ENCODE peak calls at places on chromosomes 3 and 15, in five cellular contexts. One of them, this sample, is unnamed.
A peak's percentile ranks its signal among the peaks of the same experiment; 100 is the strongest.

GRCh38 chr3:71153753-71154152 is 429.8 kb downstream of the FOXP1 start:
- DNase-seq in A549: no peak
- DNase-seq in RWPE2: no peak
- DNase-seq in neural crest cell: no peak
- DNase-seq in gastrocnemius medialis: no peak
- DNase-seq in this sample: no peak

GRCh38 chr15:38299216-38299615 is 46.6 kb downstream of the SPRED1 start:
- DNase-seq in gastrocnemius medialis: no peak
- DNase-seq in neural crest cell: no peak
- DNase-seq in RWPE2: no peak
- DNase-seq in A549: no peak
- DNase-seq in this sample: no peak

GRCh38 chr3:84077479-84077878 is 881.3 kb upstream of the CADM2 start:
- DNase-seq in A549: no peak
- DNase-seq in neural crest cell: no peak
- DNase-seq in RWPE2: no peak
- DNase-seq in gastrocnemius medialis: no peak
- DNase-seq in this sample: peak; percentile 8

GRCh38 chr3:27559381-27559780 is 75.2 kb upstream of the SLC4A7 start:
- DNase-seq in A549: no peak
- DNase-seq in RWPE2: no peak
- DNase-seq in neural crest cell: no peak
- DNase-seq in gastrocnemius medialis: no peak
- DNase-seq in this sample: no peak

GRCh38 chr3:54146383-54147239 is 24.3 kb downstream of the CACNA2D3 start:
- DNase-seq in A549: peak; percentile 36
- DNase-seq in gastrocnemius medialis: peak; percentile 59
- DNase-seq in neural crest cell: peak; percentile 62
- DNase-seq in RWPE2: no peak
- DNase-seq in this sample: no peak

GRCh38 chr15:48590704-48591103 is 54.8 kb downstream of the FBN1 start:
- DNase-seq in RWPE2: no peak
- DNase-seq in A549: no peak
- DNase-seq in gastrocnemius medialis: no peak
- DNase-seq in neural crest cell: no peak
- DNase-seq in this sample: no peak

GRCh38 chr3:128436214-128436613 is 30.5 kb downstream of the DNAJB8 start:
- DNase-seq in RWPE2: no peak
- DNase-seq in gastrocnemius medialis: no peak
- DNase-seq in A549: no peak
- DNase-seq in neural crest cell: no peak
- DNase-seq in this sample: no peak

GRCh38 chr3:183634707-183635106 is 716 bp upstream of the KLHL24 start:
- DNase-seq in neural crest cell: no peak
- DNase-seq in A549: no peak
- DNase-seq in gastrocnemius medialis: no peak
- DNase-seq in RWPE2: no peak
- DNase-seq in this sample: no peak

GRCh38 chr3:113314923-113315322 is 103.6 kb downstream of the BOC start:
- DNase-seq in A549: no peak
- DNase-seq in gastrocnemius medialis: no peak
- DNase-seq in RWPE2: no peak
- DNase-seq in neural crest cell: no peak
- DNase-seq in this sample: no peak

GRCh38 chr15:38174691-38175090 is 77.9 kb upstream of the SPRED1 start:
- DNase-seq in RWPE2: no peak
- DNase-seq in gastrocnemius medialis: no peak
- DNase-seq in neural crest cell: no peak
- DNase-seq in A549: no peak
- DNase-seq in this sample: no peak

GRCh38 chr3:156431334-156432121 is 123.4 kb downstream of the SSR3 start:
- DNase-seq in neural crest cell: no peak
- DNase-seq in RWPE2: no peak
- DNase-seq in gastrocnemius medialis: no peak
- DNase-seq in A549: no peak
- DNase-seq in this sample: no peak

GRCh38 chr3:129313983-129314756 is 35.5 kb downstream of the HMCES start:
- DNase-seq in RWPE2: no peak
- DNase-seq in neural crest cell: no peak
- DNase-seq in gastrocnemius medialis: peak; percentile 36
- DNase-seq in A549: peak; percentile 30
- DNase-seq in this sample: no peak

GRCh38 chr3:57140894-57141293 is 24.3 kb downstream of the IL17RD start:
- DNase-seq in neural crest cell: no peak
- DNase-seq in RWPE2: no peak
- DNase-seq in gastrocnemius medialis: no peak
- DNase-seq in A549: no peak
- DNase-seq in this sample: no peak

GRCh38 chr15:68635142-68635541 is 56.3 kb downstream of the CORO2B start:
- DNase-seq in A549: no peak
- DNase-seq in RWPE2: no peak
- DNase-seq in gastrocnemius medialis: peak; percentile 30
- DNase-seq in neural crest cell: no peak
- DNase-seq in this sample: no peak

GRCh38 chr15:58391088-58391487 is 40.7 kb upstream of the LIPC start:
- DNase-seq in RWPE2: no peak
- DNase-seq in gastrocnemius medialis: no peak
- DNase-seq in neural crest cell: no peak
- DNase-seq in A549: no peak
- DNase-seq in this sample: no peak

GRCh38 chr15:57752426-57752825 is 45.9 kb downstream of the POLR2M start:
- DNase-seq in gastrocnemius medialis: no peak
- DNase-seq in A549: no peak
- DNase-seq in neural crest cell: no peak
- DNase-seq in RWPE2: no peak
- DNase-seq in this sample: no peak

GRCh38 chr3:38453075-38453913 is at the start of gene ACVR2B:
- DNase-seq in gastrocnemius medialis: peak; percentile 85
- DNase-seq in RWPE2: peak; percentile 85
- DNase-seq in A549: peak; percentile 83
- DNase-seq in neural crest cell: peak; percentile 75
- DNase-seq in this sample: no peak
- TF ChIP-seq CTCF in gastrocnemius medialis: no peak
- TF ChIP-seq CTCF in RWPE2: no peak
- TF ChIP-seq CTCF in A549: no peak
- TF ChIP-seq CTCF in neural crest cell: no peak
- TF ChIP-seq CTCF in this sample: no peak

GRCh38 chr3:103126111-103126510 is 691.3 kb downstream of the ZPLD1 start:
- DNase-seq in A549: peak; percentile 2
- DNase-seq in gastrocnemius medialis: no peak
- DNase-seq in neural crest cell: no peak
- DNase-seq in RWPE2: no peak
- DNase-seq in this sample: peak; percentile 18
- TF ChIP-seq CTCF in A549: no peak
- TF ChIP-seq CTCF in gastrocnemius medialis: no peak
- TF ChIP-seq CTCF in neural crest cell: no peak
- TF ChIP-seq CTCF in RWPE2: no peak
- TF ChIP-seq CTCF in this sample: peak; percentile 31

DNA sequence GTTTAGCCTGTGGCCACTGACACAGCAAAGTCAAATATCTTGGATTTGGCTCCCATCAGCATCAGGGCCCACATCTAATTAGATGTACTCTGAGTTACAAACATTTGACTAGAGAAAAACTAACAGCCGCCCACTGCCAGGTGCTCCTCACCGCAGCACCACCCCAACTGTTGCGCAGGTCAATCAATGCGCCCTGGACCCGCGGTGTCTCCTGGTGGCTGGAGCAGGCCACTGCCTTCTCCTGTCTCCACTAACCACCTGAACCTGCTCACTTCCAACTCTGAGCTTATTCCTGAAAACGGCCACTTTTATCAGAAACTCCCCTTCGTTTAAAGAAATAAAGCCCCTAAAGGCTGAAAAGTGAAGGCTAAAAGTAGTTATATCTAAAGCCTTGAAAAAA is 4.3 kb downstream of the RIOX2 start:
- DNase-seq in gastrocnemius medialis: no peak
- DNase-seq in neural crest cell: no peak
- DNase-seq in A549: no peak
- DNase-seq in RWPE2: no peak
- DNase-seq in this sample: no peak
- TF ChIP-seq CTCF in gastrocnemius medialis: no peak
- TF ChIP-seq CTCF in neural crest cell: peak; percentile 26
- TF ChIP-seq CTCF in A549: no peak
- TF ChIP-seq CTCF in RWPE2: no peak
- TF ChIP-seq CTCF in this sample: no peak

GRCh38 chr3:20140881-20141280 is 45.1 kb downstream of the SGO1 start:
- DNase-seq in RWPE2: no peak
- DNase-seq in neural crest cell: no peak
- DNase-seq in gastrocnemius medialis: no peak
- DNase-seq in A549: no peak
- DNase-seq in this sample: no peak

GRCh38 chr3:20143519-20143918 is 42.5 kb downstream of the SGO1 start:
- DNase-seq in neural crest cell: no peak
- DNase-seq in RWPE2: no peak
- DNase-seq in A549: no peak
- DNase-seq in gastrocnemius medialis: no peak
- DNase-seq in this sample: no peak

GRCh38 chr3:20142517-20142916 is 43.5 kb downstream of the SGO1 start:
- DNase-seq in neural crest cell: no peak
- DNase-seq in A549: no peak
- DNase-seq in gastrocnemius medialis: no peak
- DNase-seq in RWPE2: no peak
- DNase-seq in this sample: no peak

GRCh38 chr3:20141306-20141705 is 44.7 kb downstream of the SGO1 start:
- DNase-seq in A549: no peak
- DNase-seq in gastrocnemius medialis: no peak
- DNase-seq in neural crest cell: no peak
- DNase-seq in RWPE2: no peak
- DNase-seq in this sample: no peak

GRCh38 chr3:20141841-20142240 is 44.2 kb downstream of the SGO1 start:
- DNase-seq in gastrocnemius medialis: peak; percentile 46
- DNase-seq in A549: no peak
- DNase-seq in RWPE2: no peak
- DNase-seq in neural crest cell: peak; percentile 5
- DNase-seq in this sample: no peak
- TF ChIP-seq CTCF in gastrocnemius medialis: no peak
- TF ChIP-seq CTCF in A549: no peak
- TF ChIP-seq CTCF in RWPE2: no peak
- TF ChIP-seq CTCF in neural crest cell: no peak
- TF ChIP-seq CTCF in this sample: no peak

GRCh38 chr3:56048333-56048732 is 419.9 kb downstream of the ERC2 start:
- DNase-seq in A549: no peak
- DNase-seq in RWPE2: no peak
- DNase-seq in gastrocnemius medialis: no peak
- DNase-seq in neural crest cell: no peak
- DNase-seq in this sample: no peak

GRCh38 chr3:56042326-56042951 is 425.8 kb downstream of the ERC2 start:
- DNase-seq in A549: peak; percentile 25
- DNase-seq in gastrocnemius medialis: no peak
- DNase-seq in RWPE2: no peak
- DNase-seq in neural crest cell: no peak
- DNase-seq in this sample: peak; percentile 56
- TF ChIP-seq CTCF in A549: no peak
- TF ChIP-seq CTCF in gastrocnemius medialis: no peak
- TF ChIP-seq CTCF in RWPE2: peak; percentile 42
- TF ChIP-seq CTCF in neural crest cell: peak; percentile 73
- TF ChIP-seq CTCF in this sample: peak; percentile 77

DNA sequence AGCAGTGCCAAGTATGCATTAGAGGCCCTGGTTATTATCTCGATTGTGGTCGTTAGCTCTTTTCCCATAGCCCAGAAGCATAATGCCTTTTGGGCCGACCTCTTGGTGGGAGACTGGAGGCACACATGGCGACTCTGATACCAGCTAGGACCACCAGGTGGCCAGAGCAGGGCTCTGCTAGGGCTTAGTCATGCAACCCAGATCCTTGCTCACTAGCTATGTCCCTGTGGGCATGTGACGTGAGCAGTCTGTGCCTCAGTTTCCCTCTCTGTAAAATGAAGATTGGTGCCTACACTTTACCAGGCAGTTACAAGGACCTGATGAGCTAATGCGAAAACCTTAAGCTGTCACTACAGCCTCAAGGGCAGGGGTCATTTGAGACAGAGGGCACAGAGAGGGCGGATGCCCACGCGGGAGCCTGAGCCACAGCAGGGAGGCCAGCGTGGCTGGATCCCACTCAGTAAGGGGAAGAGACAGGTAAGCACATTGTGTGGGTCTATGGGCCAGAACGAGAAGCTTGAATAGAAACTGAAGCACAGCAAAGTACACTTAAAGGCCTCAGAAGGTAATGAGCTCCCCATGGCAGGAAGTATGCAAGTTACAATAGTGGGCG is 8.8 kb downstream of the KLF15 start:
- DNase-seq in neural crest cell: no peak
- DNase-seq in gastrocnemius medialis: peak; percentile 19
- DNase-seq in RWPE2: peak; percentile 31
- DNase-seq in A549: peak; percentile 13
- DNase-seq in this sample: no peak
- TF ChIP-seq CTCF in neural crest cell: peak; percentile 49
- TF ChIP-seq CTCF in gastrocnemius medialis: peak; percentile 49
- TF ChIP-seq CTCF in RWPE2: no peak
- TF ChIP-seq CTCF in A549: no peak
- TF ChIP-seq CTCF in this sample: no peak